ENCODE peak calls at places on chromosomes 16 and 17, in seven cellular contexts. A is HepG2, G is K562, I is HCT116, U is SK-N-SH, D is GM12878, H is H1. Z is an unnamed sample.

GRCh38 chr17:67258836-67259468 is 14.0 kb upstream of the HELZ start:
- DNase-seq in A (no peak), G (no peak), I (no peak), U (no peak), D (no peak), H (no peak), Z (no peak)

GRCh38 chr17:10757067-10757466 is 27.2 kb upstream of the TMEM220 start:
- DNase-seq in A (peak), G (no peak), I (no peak), U (peak), D (no peak), H (no peak), Z (no peak)

GRCh38 chr16:12078405-12079245 is 102.1 kb downstream of the SNX29 start:
- DNase-seq in A (no peak), G (no peak), I (no peak), U (no peak), D (no peak), H (no peak), Z (no peak)

GRCh38 chr17:27384261-27384701 is 72.0 kb upstream of the KSR1 start:
- DNase-seq in A (no peak), G (no peak), I (no peak), U (no peak), D (no peak), H (no peak), Z (peak)

GRCh38 chr16:2749936-2750335 is 2.5 kb upstream of the SRRM2 start:
- DNase-seq in A (no peak), G (no peak), I (no peak), U (no peak), D (no peak), H (no peak), Z (no peak)

GRCh38 chr17:57457188-57457587 is 200.9 kb downstream of the MSI2 start:
- DNase-seq in A (no peak), G (no peak), I (no peak), U (no peak), D (no peak), H (no peak), Z (no peak)

GRCh38 chr17:81484195-81484979 is 28.2 kb downstream of the ACTG1 start:
- DNase-seq in A (peak), G (peak), I (peak), U (peak), D (peak), H (peak), Z (peak)

GRCh38 chr17:44088254-44088653 is 17.7 kb downstream of the G6PC3 start:
- DNase-seq in A (no peak), G (no peak), I (no peak), U (no peak), D (no peak), H (no peak), Z (no peak)

GRCh38 chr16:8956265-8957060 is 7.2 kb downstream of the USP7 start:
- DNase-seq in A (no peak), G (no peak), I (no peak), U (peak), D (no peak), H (no peak), Z (no peak)

GRCh38 chr17:76867578-76868175 is 527 bp upstream of the MGAT5B start:
- DNase-seq in A (no peak), G (no peak), I (no peak), U (peak), D (no peak), H (no peak), Z (no peak)

GRCh38 chr17:72022328-72022727 is 98.5 kb upstream of the SOX9 start:
- DNase-seq in A (no peak), G (no peak), I (no peak), U (no peak), D (no peak), H (no peak), Z (no peak)

GRCh38 chr16:20388854-20389253 is 15.7 kb downstream of the PDILT start:
- DNase-seq in A (no peak), G (no peak), I (no peak), U (no peak), D (no peak), H (no peak), Z (peak)
- TF ChIP-seq JUND in A (no peak), G (no peak), I (no peak), U (no peak), D (no peak), H (no peak), Z (no peak)

DNA sequence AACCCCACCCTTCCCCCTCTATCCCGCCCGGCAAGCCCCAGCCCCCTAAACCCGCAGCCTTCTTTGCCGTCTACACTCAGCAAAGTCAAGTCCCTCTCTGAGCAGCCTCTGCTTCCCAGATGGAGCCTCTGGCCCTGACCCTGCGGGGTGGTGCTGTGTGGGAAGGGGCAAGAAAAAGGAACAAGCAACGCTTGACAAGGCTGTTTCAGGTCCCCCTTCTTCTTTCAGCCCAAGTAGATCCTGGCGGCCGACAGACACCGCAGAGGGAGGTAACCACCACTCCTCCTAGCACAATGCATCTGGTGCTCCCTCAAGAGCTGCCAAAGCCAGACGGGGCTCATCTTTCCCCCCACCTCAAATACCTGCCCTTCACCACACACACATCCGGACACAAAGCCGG is 178.3 kb downstream of the ENGASE start:
- DNase-seq in A (no peak), G (no peak), I (no peak), U (no peak), D (no peak), H (no peak), Z (no peak)
- TF ChIP-seq JUND in A (no peak), G (no peak), I (no peak), U (no peak), D (no peak), H (no peak), Z (no peak)

DNA sequence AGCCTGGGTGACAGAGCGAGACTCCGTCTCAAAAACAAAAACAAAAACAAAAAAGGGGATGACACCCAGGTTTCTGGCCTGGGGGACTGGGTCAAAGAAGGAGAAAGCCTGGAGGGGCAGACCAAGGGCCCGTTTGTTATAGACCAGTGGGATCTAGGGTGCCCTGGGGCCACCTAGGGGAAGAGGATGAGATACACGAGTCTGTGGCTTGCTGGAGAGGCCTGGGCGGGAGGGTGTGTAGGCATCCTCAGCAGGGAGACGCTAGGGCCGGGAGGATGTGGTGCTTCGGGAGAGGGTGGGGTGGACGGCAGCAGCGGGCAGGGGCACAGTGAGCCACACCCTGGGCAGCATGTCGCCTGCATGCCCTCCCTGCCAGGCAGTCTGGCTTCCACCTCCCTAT is 17.1 kb upstream of the CRK start:
- DNase-seq in A (no peak), G (no peak), I (no peak), U (no peak), D (no peak), H (no peak), Z (no peak)
- TF ChIP-seq JUND in A (no peak), G (no peak), I (no peak), U (no peak), D (no peak), H (no peak), Z (no peak)

DNA sequence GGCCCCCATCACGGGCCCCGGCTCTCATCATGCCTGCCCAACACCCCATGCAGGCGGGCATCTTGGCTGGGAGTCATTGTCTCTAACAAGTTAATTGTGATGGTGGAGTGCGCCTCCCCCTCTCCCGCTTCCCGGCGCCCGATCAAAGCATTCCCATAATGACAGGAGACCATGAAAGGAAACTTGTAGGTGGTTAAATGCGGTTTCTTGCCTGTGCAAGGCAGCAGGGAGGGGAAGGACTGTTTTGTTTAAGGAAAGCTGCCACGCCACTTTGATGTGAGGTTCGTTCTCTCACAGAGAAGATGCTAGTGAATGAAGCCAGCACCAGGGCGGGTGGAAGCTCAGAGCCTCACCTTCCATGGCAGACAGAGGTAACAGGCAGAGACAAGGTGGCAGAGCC is 45.4 kb downstream of the C16orf78 start:
- DNase-seq in A (no peak), G (no peak), I (no peak), U (no peak), D (no peak), H (no peak), Z (no peak)
- TF ChIP-seq JUND in A (no peak), G (no peak), I (no peak), U (no peak), D (no peak), H (no peak), Z (no peak)

DNA sequence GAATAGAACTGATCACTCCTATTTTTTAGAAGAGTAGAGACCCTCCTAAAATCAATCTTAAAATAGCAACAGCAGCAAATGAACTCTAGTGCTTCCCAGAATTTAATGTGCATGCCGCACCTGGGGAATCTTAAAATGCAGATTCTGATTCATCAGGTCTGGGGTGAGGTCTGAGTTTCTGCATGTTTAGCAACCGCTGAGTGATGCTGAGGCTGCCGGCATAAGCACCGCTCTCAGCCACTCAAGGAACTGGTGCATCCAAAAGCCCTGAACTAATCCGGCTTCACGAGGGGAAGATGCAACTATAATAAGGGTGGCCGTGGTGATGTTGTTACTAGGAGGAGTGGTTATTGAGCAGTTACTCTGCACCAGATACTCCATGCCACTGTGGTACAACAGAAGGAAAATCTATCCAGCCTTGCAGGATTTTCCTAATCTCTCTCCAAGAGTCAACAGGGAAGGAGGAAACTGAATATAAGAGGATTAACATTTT is 19.7 kb downstream of the SDK2 start:
- DNase-seq in A (no peak), G (no peak), I (no peak), U (no peak), D (no peak), H (no peak), Z (no peak)
- TF ChIP-seq JUND in A (no peak), G (no peak), I (no peak), U (no peak), D (no peak), H (no peak), Z (no peak)